ENCODE peak calls at places on chromosomes 16 and 17, in four cellular contexts. One of them, this sample, is unnamed.

GRCh38 chr16:31333686-31334649 is 21.0 kb upstream of the ITGAX start:
- DNase-seq in mammary epithelial cell: peak; percentile 17
- DNase-seq in IMR-90: peak; percentile 13
- DNase-seq in upper lobe of right lung: no peak
- DNase-seq in this sample: peak; percentile 10

GRCh38 chr16:29806641-29807425 is 504 bp downstream of the MAZ start:
- DNase-seq in mammary epithelial cell: peak; percentile 50
- DNase-seq in IMR-90: no peak
- DNase-seq in upper lobe of right lung: peak; percentile 86
- DNase-seq in this sample: no peak

GRCh38 chr17:357634-358033 is 5.0 kb upstream of the RPH3AL start:
- DNase-seq in IMR-90: no peak
- DNase-seq in upper lobe of right lung: peak; percentile 53
- DNase-seq in mammary epithelial cell: no peak
- DNase-seq in this sample: no peak

GRCh38 chr17:298791-299450 is 53.7 kb downstream of the RPH3AL start:
- DNase-seq in upper lobe of right lung: peak; percentile 38
- DNase-seq in IMR-90: no peak
- DNase-seq in mammary epithelial cell: no peak
- DNase-seq in this sample: no peak

GRCh38 chr17:35315283-35315682 is 58.1 kb downstream of the SLFN11 start:
- DNase-seq in upper lobe of right lung: no peak
- DNase-seq in mammary epithelial cell: peak; percentile 90
- DNase-seq in IMR-90: peak; percentile 85
- DNase-seq in this sample: peak; percentile 89

GRCh38 chr17:58427807-58428206 is 10.5 kb upstream of the RNF43 start:
- DNase-seq in upper lobe of right lung: no peak
- DNase-seq in mammary epithelial cell: no peak
- DNase-seq in IMR-90: no peak
- DNase-seq in this sample: no peak

GRCh38 chr17:59466943-59467801 is 98.2 kb upstream of the DHX40 start:
- DNase-seq in upper lobe of right lung: no peak
- DNase-seq in mammary epithelial cell: no peak
- DNase-seq in IMR-90: no peak
- DNase-seq in this sample: no peak

GRCh38 chr17:57744195-57745170 is 616 bp downstream of the CCDC182 start:
- DNase-seq in upper lobe of right lung: no peak
- DNase-seq in IMR-90: no peak
- DNase-seq in mammary epithelial cell: no peak
- DNase-seq in this sample: no peak

GRCh38 chr17:6458416-6458950 is 14.2 kb downstream of the PIMREG start:
- DNase-seq in IMR-90: no peak
- DNase-seq in mammary epithelial cell: no peak
- DNase-seq in upper lobe of right lung: no peak
- DNase-seq in this sample: no peak

GRCh38 chr16:84593825-84594724 is 23.8 kb downstream of the COTL1 start:
- DNase-seq in IMR-90: no peak
- DNase-seq in mammary epithelial cell: no peak
- DNase-seq in upper lobe of right lung: peak; percentile 77
- DNase-seq in this sample: peak; percentile 71

GRCh38 chr16:1771072-1771863 is at the start of gene NME3:
- DNase-seq in mammary epithelial cell: peak; percentile 38
- DNase-seq in IMR-90: peak; percentile 56
- DNase-seq in upper lobe of right lung: peak; percentile 90
- DNase-seq in this sample: peak; percentile 59

GRCh38 chr17:50495918-50496317 is 12.3 kb upstream of the MYCBPAP start:
- DNase-seq in mammary epithelial cell: no peak
- DNase-seq in IMR-90: peak; percentile 42
- DNase-seq in upper lobe of right lung: no peak
- DNase-seq in this sample: no peak

GRCh38 chr17:35799942-35800341 is 4.5 kb upstream of the MMP28 start:
- DNase-seq in mammary epithelial cell: peak; percentile 70
- DNase-seq in upper lobe of right lung: peak; percentile 88
- DNase-seq in IMR-90: no peak
- DNase-seq in this sample: peak; percentile 70

GRCh38 chr16:22635345-22635744 is 124.7 kb downstream of the NPIPB5 start:
- DNase-seq in IMR-90: no peak
- DNase-seq in upper lobe of right lung: no peak
- DNase-seq in mammary epithelial cell: no peak
- DNase-seq in this sample: no peak

GRCh38 chr16:4723071-4723767 is 10.9 kb downstream of the ANKS3 start:
- DNase-seq in IMR-90: no peak
- DNase-seq in mammary epithelial cell: no peak
- DNase-seq in upper lobe of right lung: no peak
- DNase-seq in this sample: no peak

GRCh38 chr16:73019456-73020362 is 28.2 kb downstream of the ZFHX3 start:
- DNase-seq in upper lobe of right lung: peak; percentile 38
- DNase-seq in IMR-90: peak; percentile 89
- DNase-seq in mammary epithelial cell: no peak
- DNase-seq in this sample: peak; percentile 88

GRCh38 chr17:48615212-48615962 is at the start of gene HOXB8:
- DNase-seq in mammary epithelial cell: no peak
- DNase-seq in IMR-90: no peak
- DNase-seq in upper lobe of right lung: no peak
- DNase-seq in this sample: no peak

GRCh38 chr16:16033208-16033717 is 83.8 kb downstream of the ABCC1 start:
- DNase-seq in mammary epithelial cell: no peak
- DNase-seq in IMR-90: no peak
- DNase-seq in upper lobe of right lung: no peak
- DNase-seq in this sample: no peak

GRCh38 chr17:34579979-34580684 is 750 bp downstream of the TMEM132E start:
- DNase-seq in upper lobe of right lung: peak; percentile 60
- DNase-seq in IMR-90: no peak
- DNase-seq in mammary epithelial cell: peak; percentile 3
- DNase-seq in this sample: no peak

GRCh38 chr16:9138731-9139501 is 47.5 kb downstream of the HAPSTR1 start:
- DNase-seq in mammary epithelial cell: no peak
- DNase-seq in upper lobe of right lung: peak; percentile 84
- DNase-seq in IMR-90: peak; percentile 58
- DNase-seq in this sample: peak; percentile 69

GRCh38 chr17:962166-962565 is 17.4 kb downstream of the NXN start:
- DNase-seq in mammary epithelial cell: no peak
- DNase-seq in IMR-90: no peak
- DNase-seq in upper lobe of right lung: no peak
- DNase-seq in this sample: no peak

GRCh38 chr16:74627506-74628220 is 20.7 kb upstream of the GLG1 start:
- DNase-seq in mammary epithelial cell: no peak
- DNase-seq in IMR-90: peak; percentile 28
- DNase-seq in upper lobe of right lung: no peak
- DNase-seq in this sample: peak; percentile 14

GRCh38 chr16:53094013-53094630 is 39.3 kb downstream of the CHD9 start:
- DNase-seq in upper lobe of right lung: peak; percentile 89
- DNase-seq in IMR-90: no peak
- DNase-seq in mammary epithelial cell: no peak
- DNase-seq in this sample: no peak

GRCh38 chr17:50533720-50534148 is 1.2 kb downstream of the EPN3 start:
- DNase-seq in upper lobe of right lung: no peak
- DNase-seq in mammary epithelial cell: no peak
- DNase-seq in IMR-90: peak; percentile 33
- DNase-seq in this sample: peak; percentile 64

DNA sequence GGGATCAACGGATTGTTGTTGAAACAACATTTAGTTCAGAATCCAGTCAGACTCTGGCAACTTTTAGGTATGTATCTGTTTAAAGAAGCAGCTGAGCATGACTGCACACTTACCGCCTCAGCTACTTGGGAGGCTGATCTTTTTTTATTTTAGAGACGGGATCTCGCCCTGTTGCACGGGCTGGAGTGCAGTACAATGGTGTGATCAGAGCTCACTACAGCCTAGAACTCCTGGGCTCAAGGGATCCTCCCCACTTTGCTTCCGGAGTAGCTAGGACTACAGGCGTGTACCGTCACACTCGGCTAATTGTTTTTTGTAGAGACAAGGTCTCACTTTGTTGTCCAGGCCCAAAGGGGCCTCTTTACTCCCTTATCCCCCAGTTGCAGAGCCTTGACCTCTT is 2.3 kb downstream of the SPG7 start:
- DNase-seq in IMR-90: no peak
- DNase-seq in upper lobe of right lung: no peak
- DNase-seq in mammary epithelial cell: no peak
- DNase-seq in this sample: no peak
- H3K4me3 ChIP-seq in IMR-90: no peak overlapping the region
- H3K4me3 ChIP-seq in upper lobe of right lung: no peak overlapping the region
- H3K4me3 ChIP-seq in mammary epithelial cell: no peak overlapping the region
- H3K4me3 ChIP-seq in this sample: no peak overlapping the region

DNA sequence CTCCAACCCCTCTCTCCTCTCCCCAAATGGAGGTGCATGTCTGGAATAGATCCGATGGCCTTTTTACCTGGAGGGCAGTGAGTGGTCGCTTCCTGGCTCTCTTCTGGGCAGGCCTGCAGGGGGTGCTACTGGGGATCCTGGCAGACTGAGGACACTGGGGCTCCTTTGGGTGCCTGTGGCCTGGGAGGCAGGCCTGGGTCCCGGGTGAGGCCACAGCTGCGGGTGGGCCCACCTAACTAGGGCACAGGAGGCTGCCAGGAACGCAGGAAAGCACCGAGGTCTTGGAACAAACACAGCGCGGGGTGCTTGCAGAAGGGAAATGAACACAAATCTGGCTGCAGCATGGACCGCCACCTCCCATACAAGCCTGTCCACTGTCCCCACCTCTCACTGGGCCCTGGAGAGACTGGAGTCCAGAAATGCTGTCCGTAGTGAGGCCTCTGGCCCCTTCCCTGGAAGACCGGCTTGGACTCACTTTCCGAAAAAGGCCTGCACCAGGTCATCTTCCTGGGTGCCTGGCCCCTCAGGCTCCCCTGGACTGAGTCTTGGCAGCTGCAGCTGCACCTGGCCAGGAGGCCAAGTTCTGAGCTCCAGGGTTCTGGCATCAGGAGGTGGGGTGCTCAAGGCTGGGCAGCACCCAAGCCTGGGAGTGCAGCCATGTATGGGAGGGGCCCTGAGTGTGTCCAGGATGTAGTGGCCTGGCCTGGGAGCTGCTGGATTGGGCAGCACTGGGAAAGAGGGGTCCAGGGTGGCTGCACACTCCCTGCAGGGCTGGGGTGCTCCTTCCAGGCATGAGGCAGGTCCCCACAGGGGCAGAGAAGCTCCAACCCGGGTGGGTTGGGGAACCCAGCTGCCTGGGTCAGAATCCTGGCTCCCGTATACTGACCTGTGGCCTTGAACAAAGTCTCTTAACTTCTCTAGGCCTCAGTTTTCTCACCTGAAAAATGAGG is 195.1 kb downstream of the IRF8 start:
- DNase-seq in mammary epithelial cell: no peak
- DNase-seq in IMR-90: no peak
- DNase-seq in upper lobe of right lung: peak; percentile 55
- DNase-seq in this sample: no peak
- TF ChIP-seq CTCF in mammary epithelial cell: no peak
- TF ChIP-seq CTCF in IMR-90: peak; percentile 19
- TF ChIP-seq CTCF in upper lobe of right lung: peak; percentile 5
- TF ChIP-seq CTCF in this sample: no peak

DNA sequence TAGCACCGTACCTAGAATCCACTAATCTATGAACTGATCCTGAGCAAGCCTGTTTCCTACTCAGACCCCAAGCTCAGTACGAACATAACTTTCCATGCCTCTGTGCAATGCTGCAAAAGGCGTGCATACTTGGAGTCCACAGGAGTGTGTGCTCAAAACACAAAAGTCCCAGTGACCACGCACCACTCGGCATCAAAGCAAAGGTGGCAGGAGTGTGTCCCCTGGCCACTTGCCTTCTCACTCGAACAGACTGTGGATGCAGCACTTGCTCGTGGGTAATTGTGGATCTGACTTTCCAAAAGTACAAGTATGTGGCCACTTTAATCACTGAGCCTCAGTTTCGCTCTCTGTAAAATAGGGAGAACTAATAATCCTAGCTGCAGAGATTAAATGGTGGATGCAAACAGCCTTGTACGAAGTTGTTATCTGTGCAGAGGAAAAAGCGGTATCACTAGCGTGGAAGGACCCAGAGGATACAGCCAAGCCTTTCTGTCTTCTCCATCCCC is 350 bp upstream of the KDM8 start:
- DNase-seq in IMR-90: no peak
- DNase-seq in upper lobe of right lung: no peak
- DNase-seq in mammary epithelial cell: no peak
- DNase-seq in this sample: no peak
- H3K4me3 ChIP-seq in IMR-90: peak overlapping the region; percentile 68
- H3K4me3 ChIP-seq in upper lobe of right lung: peak overlapping the region; percentile 74
- H3K4me3 ChIP-seq in mammary epithelial cell: peak overlapping the region; percentile 59
- H3K4me3 ChIP-seq in this sample: peak overlapping the region; percentile 88

GRCh38 chr16:57765160-57765728 is 29.7 kb downstream of the KATNB1 start:
- DNase-seq in mammary epithelial cell: no peak
- DNase-seq in upper lobe of right lung: no peak
- DNase-seq in IMR-90: no peak
- DNase-seq in this sample: no peak
- TF ChIP-seq CTCF in mammary epithelial cell: no peak
- TF ChIP-seq CTCF in upper lobe of right lung: no peak
- TF ChIP-seq CTCF in IMR-90: no peak
- TF ChIP-seq CTCF in this sample: no peak

DNA sequence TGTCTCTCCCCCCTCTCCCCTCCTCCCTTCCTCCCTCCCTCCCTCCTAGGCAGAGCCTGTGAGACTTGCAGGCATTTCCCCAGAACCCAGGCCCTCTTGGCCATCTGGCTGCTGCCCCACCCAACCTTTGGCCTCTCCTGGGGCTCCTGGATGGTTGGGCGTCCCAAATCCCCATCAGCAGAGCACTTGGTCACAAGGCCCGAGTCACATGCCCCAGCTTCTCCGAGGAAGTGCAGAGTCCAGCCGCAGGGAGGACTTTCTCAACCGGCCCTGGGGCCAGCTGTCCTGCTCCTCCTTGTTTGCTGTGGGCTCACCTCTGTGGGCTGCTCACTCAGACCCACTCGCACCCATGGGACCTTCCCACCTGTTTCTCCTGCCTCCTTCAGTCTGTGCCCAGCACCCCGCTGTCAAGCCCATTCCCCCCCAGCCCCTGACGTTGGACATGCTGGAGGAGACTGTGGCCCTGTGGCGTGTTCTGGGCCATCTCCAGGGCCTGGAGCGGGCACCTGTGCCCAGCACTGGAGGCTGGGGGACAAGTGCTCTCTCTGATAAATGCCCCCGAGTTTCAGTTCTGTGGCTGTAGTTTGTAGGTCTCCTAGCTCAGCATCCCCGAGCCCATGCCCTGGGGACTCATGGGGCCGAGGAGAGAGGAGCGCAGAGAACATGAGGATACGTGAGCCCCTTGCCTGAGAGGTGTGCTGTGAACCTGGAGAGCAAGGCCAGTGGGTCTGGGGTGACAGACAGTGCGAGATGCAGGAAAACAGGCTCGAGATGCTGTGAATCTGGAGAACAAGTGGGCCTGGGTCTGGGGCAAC is 42.3 kb upstream of the ZNF750 start:
- DNase-seq in upper lobe of right lung: peak; percentile 86
- DNase-seq in IMR-90: no peak
- DNase-seq in mammary epithelial cell: no peak
- DNase-seq in this sample: no peak
- H3K4me3 ChIP-seq in upper lobe of right lung: no peak overlapping the region
- H3K4me3 ChIP-seq in IMR-90: no peak overlapping the region
- H3K4me3 ChIP-seq in mammary epithelial cell: no peak overlapping the region
- H3K4me3 ChIP-seq in this sample: no peak overlapping the region

GRCh38 chr16:50539822-50540710 is 8.1 kb upstream of the NKD1 start:
- DNase-seq in IMR-90: no peak
- DNase-seq in mammary epithelial cell: no peak
- DNase-seq in upper lobe of right lung: no peak
- DNase-seq in this sample: no peak
- TF ChIP-seq CTCF in IMR-90: no peak
- TF ChIP-seq CTCF in mammary epithelial cell: no peak
- TF ChIP-seq CTCF in upper lobe of right lung: no peak
- TF ChIP-seq CTCF in this sample: no peak

GRCh38 chr17:80349437-80350160 is 65.4 kb upstream of the ENDOV start:
- DNase-seq in upper lobe of right lung: no peak
- DNase-seq in IMR-90: no peak
- DNase-seq in mammary epithelial cell: peak; percentile 2
- DNase-seq in this sample: no peak
- H3K4me3 ChIP-seq in upper lobe of right lung: no peak overlapping the region
- H3K4me3 ChIP-seq in IMR-90: no peak overlapping the region
- H3K4me3 ChIP-seq in mammary epithelial cell: no peak overlapping the region
- H3K4me3 ChIP-seq in this sample: no peak overlapping the region